ENCODE peak calls at places on chromosomes 3 and 15, in five cellular contexts. One of them, this sample, is unnamed. For H3K4me1 and H3K9me3, the result is how much of the 10 kb centered on the place peaks cover.

GRCh38 chr3:56547486-56547885 is 9.5 kb upstream of the CCDC66 start:
- DNase-seq in keratinocyte: no peak
- DNase-seq in astrocyte: no peak
- DNase-seq in cardiac muscle cell: peak
- DNase-seq in SK-N-SH: peak
- DNase-seq in this sample: no peak

GRCh38 chr15:59160880-59161593 is 45.6 kb upstream of the LDHAL6B start:
- DNase-seq in keratinocyte: no peak
- DNase-seq in astrocyte: no peak
- DNase-seq in cardiac muscle cell: peak
- DNase-seq in SK-N-SH: peak
- DNase-seq in this sample: peak

GRCh38 chr15:57947282-57947681 is 118.2 kb downstream of the ALDH1A2 start:
- DNase-seq in keratinocyte: no peak
- DNase-seq in astrocyte: no peak
- DNase-seq in cardiac muscle cell: no peak
- DNase-seq in SK-N-SH: no peak
- DNase-seq in this sample: no peak

GRCh38 chr3:152402698-152403456 is 134.1 kb downstream of the MBNL1 start:
- DNase-seq in keratinocyte: no peak
- DNase-seq in astrocyte: peak
- DNase-seq in cardiac muscle cell: no peak
- DNase-seq in SK-N-SH: no peak
- DNase-seq in this sample: no peak

GRCh38 chr3:16468114-16469098 is 45.1 kb downstream of the RFTN1 start:
- DNase-seq in keratinocyte: no peak
- DNase-seq in astrocyte: peak
- DNase-seq in cardiac muscle cell: no peak
- DNase-seq in SK-N-SH: peak
- DNase-seq in this sample: no peak

GRCh38 chr3:65126527-65127440 is 439.0 kb upstream of the ADAMTS9 start:
- DNase-seq in keratinocyte: peak
- DNase-seq in astrocyte: peak
- DNase-seq in cardiac muscle cell: peak
- DNase-seq in SK-N-SH: no peak
- DNase-seq in this sample: no peak

GRCh38 chr15:44633603-44634002 is 29.9 kb downstream of the SPG11 start:
- DNase-seq in keratinocyte: no peak
- DNase-seq in astrocyte: peak
- DNase-seq in cardiac muscle cell: peak
- DNase-seq in SK-N-SH: no peak
- DNase-seq in this sample: no peak

GRCh38 chr3:100796556-100796955 is 87.3 kb downstream of the TFG start:
- DNase-seq in keratinocyte: no peak
- DNase-seq in astrocyte: peak
- DNase-seq in cardiac muscle cell: peak
- DNase-seq in SK-N-SH: no peak
- DNase-seq in this sample: no peak

GRCh38 chr3:55511895-55512585 is 24.9 kb upstream of the WNT5A start:
- DNase-seq in keratinocyte: no peak
- DNase-seq in astrocyte: peak
- DNase-seq in cardiac muscle cell: peak
- DNase-seq in SK-N-SH: no peak
- DNase-seq in this sample: no peak

GRCh38 chr15:66653852-66654251 is 48.2 kb upstream of the SMAD6 start:
- DNase-seq in keratinocyte: no peak
- DNase-seq in astrocyte: no peak
- DNase-seq in cardiac muscle cell: no peak
- DNase-seq in SK-N-SH: no peak
- DNase-seq in this sample: no peak

GRCh38 chr3:47323431-47324277 is 40.9 kb downstream of the KLHL18 start:
- DNase-seq in keratinocyte: peak
- DNase-seq in astrocyte: peak
- DNase-seq in cardiac muscle cell: peak
- DNase-seq in SK-N-SH: no peak
- DNase-seq in this sample: peak

GRCh38 chr3:185807455-185808068 is 17.3 kb downstream of the IGF2BP2 start:
- DNase-seq in keratinocyte: peak
- DNase-seq in astrocyte: peak
- DNase-seq in cardiac muscle cell: peak
- DNase-seq in SK-N-SH: no peak
- DNase-seq in this sample: no peak

GRCh38 chr3:46713898-46714552 is 3.6 kb downstream of the PRSS50 start:
- DNase-seq in keratinocyte: no peak
- DNase-seq in astrocyte: no peak
- DNase-seq in cardiac muscle cell: no peak
- DNase-seq in SK-N-SH: no peak
- DNase-seq in this sample: peak

GRCh38 chr3:142904639-142905441 is 16.0 kb upstream of the PCOLCE2 start:
- DNase-seq in keratinocyte: no peak
- DNase-seq in astrocyte: peak
- DNase-seq in cardiac muscle cell: peak
- DNase-seq in SK-N-SH: no peak
- DNase-seq in this sample: peak

GRCh38 chr3:58824285-58824684 is 157.7 kb upstream of the FAM3D start:
- DNase-seq in keratinocyte: no peak
- DNase-seq in astrocyte: peak
- DNase-seq in cardiac muscle cell: peak
- DNase-seq in SK-N-SH: peak
- DNase-seq in this sample: peak

GRCh38 chr3:66604476-66604875 is 103.7 kb upstream of the LRIG1 start:
- DNase-seq in keratinocyte: no peak
- DNase-seq in astrocyte: no peak
- DNase-seq in cardiac muscle cell: no peak
- DNase-seq in SK-N-SH: no peak
- DNase-seq in this sample: no peak

GRCh38 chr3:188486952-188487351 is 333.0 kb downstream of the LPP start:
- DNase-seq in keratinocyte: no peak
- DNase-seq in astrocyte: no peak
- DNase-seq in cardiac muscle cell: no peak
- DNase-seq in SK-N-SH: no peak
- DNase-seq in this sample: no peak

GRCh38 chr3:164186095-164186494 is 892.2 kb downstream of the SI start:
- DNase-seq in keratinocyte: no peak
- DNase-seq in astrocyte: no peak
- DNase-seq in cardiac muscle cell: no peak
- DNase-seq in SK-N-SH: no peak
- DNase-seq in this sample: no peak

GRCh38 chr15:43346305-43346704 is 15.9 kb upstream of the LCMT2 start:
- DNase-seq in keratinocyte: no peak
- DNase-seq in astrocyte: no peak
- DNase-seq in cardiac muscle cell: no peak
- DNase-seq in SK-N-SH: no peak
- DNase-seq in this sample: no peak

GRCh38 chr3:195100903-195101591 is 169.9 kb downstream of the XXYLT1 start:
- DNase-seq in keratinocyte: no peak
- DNase-seq in astrocyte: no peak
- DNase-seq in cardiac muscle cell: peak
- DNase-seq in SK-N-SH: peak
- DNase-seq in this sample: no peak

GRCh38 chr15:78739996-78740903 is 71.0 kb downstream of the ADAMTS7 start:
- DNase-seq in keratinocyte: no peak
- DNase-seq in astrocyte: no peak
- DNase-seq in cardiac muscle cell: peak
- DNase-seq in SK-N-SH: peak
- DNase-seq in this sample: peak

GRCh38 chr3:17359911-17360310 is 382.5 kb downstream of the TBC1D5 start:
- DNase-seq in keratinocyte: no peak
- DNase-seq in astrocyte: peak
- DNase-seq in cardiac muscle cell: no peak
- DNase-seq in SK-N-SH: no peak
- DNase-seq in this sample: no peak

GRCh38 chr15:74788716-74789151 is 6.9 kb downstream of the CSK start:
- DNase-seq in keratinocyte: no peak
- DNase-seq in astrocyte: no peak
- DNase-seq in cardiac muscle cell: no peak
- DNase-seq in SK-N-SH: no peak
- DNase-seq in this sample: no peak
- H3K4me1 ChIP-seq in keratinocyte: half or more
- H3K4me1 ChIP-seq in astrocyte: half or more
- H3K4me1 ChIP-seq in cardiac muscle cell: under half
- H3K4me1 ChIP-seq in SK-N-SH: half or more
- H3K4me1 ChIP-seq in this sample: under half

GRCh38 chr15:79918278-79918677 is 21.5 kb upstream of the MTHFS start:
- DNase-seq in keratinocyte: no peak
- DNase-seq in astrocyte: no peak
- DNase-seq in cardiac muscle cell: no peak
- DNase-seq in SK-N-SH: no peak
- DNase-seq in this sample: no peak
- H3K9me3 ChIP-seq in keratinocyte: under half
- H3K9me3 ChIP-seq in astrocyte: under half
- H3K9me3 ChIP-seq in cardiac muscle cell: under half
- H3K9me3 ChIP-seq in SK-N-SH: under half
- H3K9me3 ChIP-seq in this sample: under half

GRCh38 chr3:134033315-134033996 is 3.7 kb upstream of the SLCO2A1 start:
- DNase-seq in keratinocyte: no peak
- DNase-seq in astrocyte: no peak
- DNase-seq in cardiac muscle cell: no peak
- DNase-seq in SK-N-SH: no peak
- DNase-seq in this sample: no peak

GRCh38 chr3:134030382-134030753 is 643 bp upstream of the SLCO2A1 start:
- DNase-seq in keratinocyte: no peak
- DNase-seq in astrocyte: no peak
- DNase-seq in cardiac muscle cell: no peak
- DNase-seq in SK-N-SH: no peak
- DNase-seq in this sample: no peak

GRCh38 chr3:134029734-134030381 is at the start of gene SLCO2A1:
- DNase-seq in keratinocyte: no peak
- DNase-seq in astrocyte: peak
- DNase-seq in cardiac muscle cell: peak
- DNase-seq in SK-N-SH: peak
- DNase-seq in this sample: peak

GRCh38 chr3:134030801-134031619 is 1.3 kb upstream of the SLCO2A1 start:
- DNase-seq in keratinocyte: no peak
- DNase-seq in astrocyte: no peak
- DNase-seq in cardiac muscle cell: no peak
- DNase-seq in SK-N-SH: no peak
- DNase-seq in this sample: no peak

DNA sequence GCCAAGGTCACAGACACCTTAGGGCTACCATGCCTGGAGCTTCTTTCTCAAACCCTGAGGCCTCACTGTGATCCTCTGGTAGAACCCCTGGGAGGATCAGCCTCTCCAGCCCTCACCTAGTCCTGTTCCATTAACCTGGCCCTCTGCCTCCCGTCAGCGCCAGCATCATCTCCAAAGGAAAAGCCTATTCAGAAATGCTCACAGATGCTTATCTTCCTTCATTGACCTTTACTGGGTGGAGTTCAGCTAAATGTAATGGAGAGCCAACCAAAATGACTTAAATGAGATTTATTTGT is 1.8 kb upstream of the SLCO2A1 start:
- DNase-seq in keratinocyte: no peak
- DNase-seq in astrocyte: no peak
- DNase-seq in cardiac muscle cell: no peak
- DNase-seq in SK-N-SH: no peak
- DNase-seq in this sample: no peak
- TF ChIP-seq CTCF in keratinocyte: no peak
- TF ChIP-seq CTCF in astrocyte: no peak
- TF ChIP-seq CTCF in cardiac muscle cell: no peak
- TF ChIP-seq CTCF in SK-N-SH: no peak
- TF ChIP-seq CTCF in this sample: no peak

GRCh38 chr3:52051444-52051843 is 4.9 kb downstream of the DUSP7 start:
- DNase-seq in keratinocyte: no peak
- DNase-seq in astrocyte: no peak
- DNase-seq in cardiac muscle cell: no peak
- DNase-seq in SK-N-SH: no peak
- DNase-seq in this sample: no peak
- H3K4me1 ChIP-seq in keratinocyte: half or more
- H3K4me1 ChIP-seq in astrocyte: half or more
- H3K4me1 ChIP-seq in cardiac muscle cell: under half
- H3K4me1 ChIP-seq in SK-N-SH: half or more
- H3K4me1 ChIP-seq in this sample: under half

GRCh38 chr15:63029701-63030100 is 12.8 kb upstream of the TPM1 start:
- DNase-seq in keratinocyte: no peak
- DNase-seq in astrocyte: no peak
- DNase-seq in cardiac muscle cell: no peak
- DNase-seq in SK-N-SH: no peak
- DNase-seq in this sample: no peak
- H3K9me3 ChIP-seq in keratinocyte: under half
- H3K9me3 ChIP-seq in astrocyte: under half
- H3K9me3 ChIP-seq in cardiac muscle cell: under half
- H3K9me3 ChIP-seq in SK-N-SH: under half
- H3K9me3 ChIP-seq in this sample: under half

DNA sequence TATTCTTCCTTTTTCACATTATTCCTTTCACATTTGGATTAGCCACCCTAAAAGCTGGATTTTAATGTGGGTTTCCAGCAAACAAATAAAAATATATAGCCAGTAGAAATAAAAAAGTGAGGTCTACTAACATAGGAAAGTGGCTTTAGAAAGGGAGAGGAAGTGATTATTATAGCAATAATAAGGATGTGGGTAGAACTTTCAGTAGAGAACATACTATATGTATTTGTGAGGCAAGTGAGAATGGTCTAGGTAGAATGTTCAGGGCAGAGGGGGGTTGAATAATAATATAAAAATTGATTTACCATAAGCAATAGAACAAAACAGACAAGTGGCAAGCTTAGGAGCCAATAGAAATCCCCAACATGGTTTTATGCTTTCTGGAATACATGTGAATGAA is 88.6 kb downstream of the NR1I2 start:
- DNase-seq in keratinocyte: no peak
- DNase-seq in astrocyte: no peak
- DNase-seq in cardiac muscle cell: no peak
- DNase-seq in SK-N-SH: no peak
- DNase-seq in this sample: no peak
- TF ChIP-seq CTCF in keratinocyte: no peak
- TF ChIP-seq CTCF in astrocyte: no peak
- TF ChIP-seq CTCF in cardiac muscle cell: no peak
- TF ChIP-seq CTCF in SK-N-SH: no peak
- TF ChIP-seq CTCF in this sample: no peak

GRCh38 chr3:128319741-128320141 is 146.9 kb downstream of the DNAJB8 start:
- DNase-seq in keratinocyte: no peak
- DNase-seq in astrocyte: no peak
- DNase-seq in cardiac muscle cell: no peak
- DNase-seq in SK-N-SH: no peak
- DNase-seq in this sample: no peak
- H3K4me1 ChIP-seq in keratinocyte: under half
- H3K4me1 ChIP-seq in astrocyte: under half
- H3K4me1 ChIP-seq in cardiac muscle cell: under half
- H3K4me1 ChIP-seq in SK-N-SH: half or more
- H3K4me1 ChIP-seq in this sample: under half

DNA sequence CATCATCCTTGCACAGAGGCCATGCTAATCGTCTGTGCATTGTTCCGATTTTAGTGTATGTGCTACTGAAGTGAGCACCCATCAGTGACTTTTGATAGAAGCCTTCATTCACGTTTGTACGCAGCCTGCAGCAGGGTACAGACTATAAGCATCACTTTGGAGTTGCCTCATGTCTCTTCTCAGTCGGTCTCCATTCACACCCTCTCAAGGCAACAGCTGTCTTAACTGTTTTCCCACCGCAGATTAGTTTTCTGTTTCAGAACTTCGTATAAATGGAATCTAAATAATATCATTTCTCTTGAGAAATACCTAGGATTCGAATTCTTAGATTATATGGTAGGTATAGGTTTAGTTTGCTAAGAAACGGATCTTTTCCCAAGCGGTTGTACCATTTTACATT is 143.2 kb downstream of the KLHL25 start:
- DNase-seq in keratinocyte: no peak
- DNase-seq in astrocyte: no peak
- DNase-seq in cardiac muscle cell: no peak
- DNase-seq in SK-N-SH: no peak
- DNase-seq in this sample: no peak
- H3K9me3 ChIP-seq in keratinocyte: under half
- H3K9me3 ChIP-seq in astrocyte: under half
- H3K9me3 ChIP-seq in cardiac muscle cell: under half
- H3K9me3 ChIP-seq in SK-N-SH: under half
- H3K9me3 ChIP-seq in this sample: under half